ENCODE peak calls at places on chromosome 12, in eight cellular contexts. M, E, G, J, K, C, D and B are unnamed samples.
A peak's percentile ranks its signal among the peaks of the same experiment; 100 is the strongest.

GRCh38 chr12:52070243-52070925 is 606 bp downstream of the ATG101 start:
- DNase-seq in M (no peak), E (no peak), G (no peak), J (no peak), K (no peak), C (no peak), D (no peak), B (no peak)

GRCh38 chr12:57214398-57214781 is 2.2 kb upstream of the NXPH4 start:
- DNase-seq in M (peak; percentile 45), E (peak; percentile 67), G (peak; percentile 91), J (peak; percentile 82), K (no peak), C (peak; percentile 70), D (peak; percentile 84), B (no peak)

GRCh38 chr12:42583017-42583416 is 6.5 kb downstream of the PRICKLE1 start:
- DNase-seq in M (no peak), E (no peak), G (no peak), J (no peak), K (no peak), C (no peak), D (no peak), B (no peak)

GRCh38 chr12:1350055-1350933 is 244.1 kb downstream of the FBXL14 start:
- DNase-seq in M (peak; percentile 74), E (peak; percentile 59), G (no peak), J (peak; percentile 68), K (no peak), C (peak; percentile 40), D (no peak), B (peak; percentile 69)

GRCh38 chr12:1662761-1663439 is 28.0 kb upstream of the ADIPOR2 start:
- DNase-seq in M (no peak), E (no peak), G (peak; percentile 67), J (peak; percentile 88), K (no peak), C (peak; percentile 86), D (no peak), B (no peak)

GRCh38 chr12:32273712-32274111 is 125.6 kb upstream of the FGD4 start:
- DNase-seq in M (no peak), E (no peak), G (no peak), J (peak; percentile 55), K (no peak), C (peak; percentile 25), D (peak; percentile 92), B (no peak)

GRCh38 chr12:55927588-55928502 is at the start of gene PYM1:
- DNase-seq in M (peak; percentile 58), E (peak; percentile 69), G (peak; percentile 69), J (peak; percentile 78), K (peak; percentile 38), C (peak; percentile 91), D (peak; percentile 91), B (no peak)

GRCh38 chr12:56348776-56349175 is 10.1 kb downstream of the IL23A start:
- DNase-seq in M (no peak), E (no peak), G (no peak), J (no peak), K (no peak), C (no peak), D (no peak), B (no peak)

GRCh38 chr12:41476499-41476898 is 288.4 kb downstream of the PDZRN4 start:
- DNase-seq in M (no peak), E (no peak), G (no peak), J (no peak), K (no peak), C (no peak), D (no peak), B (no peak)

GRCh38 chr12:123384994-123385376 is 1.1 kb downstream of the KMT5A start:
- DNase-seq in M (peak; percentile 27), E (peak; percentile 64), G (peak; percentile 60), J (no peak), K (no peak), C (no peak), D (no peak), B (no peak)

GRCh38 chr12:117025481-117026151 is 73.6 kb downstream of the TESC start:
- DNase-seq in M (peak; percentile 51), E (peak; percentile 70), G (peak; percentile 79), J (peak; percentile 87), K (peak; percentile 52), C (peak; percentile 60), D (peak; percentile 69), B (no peak)

GRCh38 chr12:14256139-14256538 is 109.3 kb upstream of the ATF7IP start:
- DNase-seq in M (peak; percentile 67), E (no peak), G (no peak), J (no peak), K (no peak), C (no peak), D (no peak), B (no peak)

GRCh38 chr12:100643246-100643645 is 69.8 kb downstream of the GAS2L3 start:
- DNase-seq in M (no peak), E (no peak), G (no peak), J (no peak), K (no peak), C (no peak), D (no peak), B (no peak)

GRCh38 chr12:71158361-71158882 is 623 bp upstream of the TSPAN8 start:
- DNase-seq in M (no peak), E (no peak), G (no peak), J (no peak), K (no peak), C (peak; percentile 45), D (no peak), B (no peak)

GRCh38 chr12:45336331-45336730 is 120.4 kb downstream of the ANO6 start:
- DNase-seq in M (peak; percentile 92), E (peak; percentile 9), G (no peak), J (peak; percentile 34), K (no peak), C (no peak), D (no peak), B (peak; percentile 76)

GRCh38 chr12:49347307-49348237 is 884 bp downstream of the DNAJC22 start:
- DNase-seq in M (peak; percentile 82), E (peak; percentile 84), G (peak; percentile 98), J (peak; percentile 94), K (peak; percentile 84), C (peak; percentile 93), D (peak; percentile 77), B (no peak)

GRCh38 chr12:119319638-119320037 is 14.9 kb upstream of the CCDC60 start:
- DNase-seq in M (no peak), E (no peak), G (no peak), J (peak; percentile 34), K (no peak), C (no peak), D (no peak), B (no peak)

GRCh38 chr12:108115746-108116125 is 13.4 kb upstream of the WSCD2 start:
- DNase-seq in M (no peak), E (no peak), G (no peak), J (no peak), K (no peak), C (no peak), D (no peak), B (no peak)

GRCh38 chr12:85672436-85672835 is 163.8 kb downstream of the RASSF9 start:
- DNase-seq in M (no peak), E (no peak), G (no peak), J (no peak), K (no peak), C (no peak), D (no peak), B (no peak)

DNA sequence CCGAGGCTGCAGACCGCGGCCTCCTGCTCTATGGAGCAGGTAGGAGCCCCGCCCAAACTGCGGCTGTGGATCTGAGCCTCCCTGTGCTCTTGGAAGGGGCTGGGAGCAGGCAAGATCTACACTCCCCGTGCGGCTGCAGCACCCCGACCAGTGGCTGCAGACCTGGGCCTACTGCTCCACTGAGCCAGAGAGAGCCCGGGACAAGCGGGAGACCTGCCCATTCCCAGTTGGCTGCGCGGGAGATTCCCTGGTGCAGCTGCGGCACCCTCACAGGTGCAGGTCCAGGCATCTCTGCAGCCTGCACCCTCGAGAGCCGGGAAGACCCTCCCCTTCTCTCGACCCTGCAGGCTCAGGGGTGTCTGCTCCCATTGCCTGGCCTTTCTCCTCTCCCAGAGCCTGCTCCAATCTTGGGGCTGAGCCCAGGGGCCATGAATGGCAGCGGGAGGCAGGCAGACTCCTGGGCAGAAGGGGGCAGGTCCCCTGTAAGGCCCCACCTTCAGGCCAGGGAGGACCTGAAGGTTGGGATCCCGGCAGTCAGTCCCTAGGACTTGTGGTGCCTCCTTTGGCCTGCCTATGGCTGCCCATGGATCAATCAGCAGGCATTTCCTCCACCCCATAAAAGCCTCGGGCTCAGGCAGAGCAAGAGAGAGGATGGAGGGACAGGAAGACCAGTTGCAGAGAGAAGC is 8.8 kb upstream of the A2M start:
- DNase-seq in M (no peak), E (no peak), G (no peak), J (no peak), K (no peak), C (no peak), D (no peak), B (no peak)
- H3K27ac ChIP-seq in M (no peak overlapping the region), E (no peak overlapping the region), G (no peak overlapping the region), J (no peak overlapping the region), K (no peak overlapping the region), C (peak overlapping the region; percentile 43), D (no peak overlapping the region), B (no peak overlapping the region)

GRCh38 chr12:98595152-98595988 is 1.9 kb downstream of the SLC25A3 start:
- DNase-seq in M (peak; percentile 25), E (peak; percentile 43), G (peak; percentile 25), J (peak; percentile 26), K (no peak), C (no peak), D (no peak), B (no peak)
- H3K27ac ChIP-seq in M (peak overlapping the region; percentile 95), E (no peak overlapping the region), G (peak overlapping the region; percentile 96), J (peak overlapping the region; percentile 95), K (peak overlapping the region; percentile 34), C (no peak overlapping the region), D (no peak overlapping the region), B (peak overlapping the region; percentile 83)

DNA sequence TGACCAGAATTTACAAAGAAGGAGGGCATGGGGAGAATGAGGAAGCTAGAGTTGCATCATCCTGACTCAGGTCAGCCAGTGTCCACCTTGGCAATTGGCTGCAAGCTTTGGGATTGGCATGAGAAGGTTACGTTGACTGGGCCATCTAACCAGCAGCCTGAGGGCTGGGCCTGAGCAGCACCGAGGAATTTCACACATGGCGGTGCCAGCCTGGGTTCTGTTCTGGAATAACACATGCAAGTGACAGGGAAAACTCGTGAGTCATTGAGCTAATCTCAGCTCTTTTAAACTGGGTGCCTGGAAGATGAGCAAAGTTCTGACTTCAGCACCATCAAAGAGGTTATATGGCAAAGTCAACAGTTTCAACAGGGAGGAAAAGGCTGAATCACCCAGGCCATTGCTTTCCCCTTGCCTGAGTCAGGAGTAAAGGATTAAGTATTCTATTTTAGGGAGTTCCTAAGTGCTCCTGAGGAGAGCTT is 543.2 kb upstream of the TBX3 start:
- DNase-seq in M (peak; percentile 68), E (peak; percentile 94), G (peak; percentile 85), J (peak; percentile 80), K (no peak), C (no peak), D (no peak), B (peak; percentile 87)
- H3K27ac ChIP-seq in M (no peak overlapping the region), E (peak overlapping the region; percentile 78), G (peak overlapping the region; percentile 61), J (peak overlapping the region; percentile 85), K (no peak overlapping the region), C (no peak overlapping the region), D (no peak overlapping the region), B (peak overlapping the region; percentile 64)

DNA sequence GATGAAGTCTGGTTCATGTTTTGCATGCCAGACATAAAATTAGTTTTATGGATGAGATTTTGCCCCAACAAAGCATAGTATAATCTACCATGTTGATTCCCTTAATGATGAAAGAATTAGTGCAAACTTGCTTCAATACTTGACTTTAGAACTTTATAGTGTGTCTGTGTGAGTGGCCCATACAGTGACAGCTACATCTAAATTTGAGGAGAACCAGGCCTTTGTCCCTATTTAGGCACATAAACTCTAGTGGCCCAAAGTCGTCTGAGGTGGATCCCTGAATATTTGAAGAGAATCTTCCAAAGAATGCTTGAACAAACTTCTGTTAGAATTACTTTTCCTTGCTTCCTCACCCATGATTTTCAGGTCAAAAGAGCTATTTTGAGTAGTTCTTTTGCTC is 70.4 kb downstream of the POLR3B start:
- DNase-seq in M (no peak), E (no peak), G (no peak), J (no peak), K (no peak), C (no peak), D (no peak), B (no peak)
- H3K27ac ChIP-seq in M (no peak overlapping the region), E (no peak overlapping the region), G (no peak overlapping the region), J (no peak overlapping the region), K (no peak overlapping the region), C (no peak overlapping the region), D (no peak overlapping the region), B (no peak overlapping the region)